ENCODE peak calls at places on chromosomes 2 and 18, in nine cellular contexts. One of them, this sample, is unnamed.

GRCh38 chr2:239944706-239945551 is 80.2 kb downstream of the NDUFA10 start:
- DNase-seq in sigmoid colon: peak; percentile 62
- DNase-seq in endodermal cell: peak; percentile 51
- DNase-seq in esophagus squamous epithelium: no peak
- DNase-seq in psoas muscle: peak; percentile 63
- DNase-seq in HCT116: no peak
- DNase-seq in neural progenitor cell: no peak
- DNase-seq in BE2C: peak; percentile 9
- DNase-seq in mammary epithelial cell: no peak
- DNase-seq in this sample: no peak

GRCh38 chr18:61803393-61803792 is 89.4 kb downstream of the RNF152 start:
- DNase-seq in BE2C: no peak
- DNase-seq in sigmoid colon: no peak
- DNase-seq in mammary epithelial cell: no peak
- DNase-seq in endodermal cell: no peak
- DNase-seq in psoas muscle: no peak
- DNase-seq in esophagus squamous epithelium: no peak
- DNase-seq in neural progenitor cell: peak; percentile 32
- DNase-seq in HCT116: no peak
- DNase-seq in this sample: no peak

GRCh38 chr18:10078053-10078452 is 164.2 kb downstream of the VAPA start:
- DNase-seq in BE2C: no peak
- DNase-seq in neural progenitor cell: no peak
- DNase-seq in sigmoid colon: no peak
- DNase-seq in esophagus squamous epithelium: no peak
- DNase-seq in endodermal cell: no peak
- DNase-seq in psoas muscle: no peak
- DNase-seq in HCT116: no peak
- DNase-seq in mammary epithelial cell: no peak
- DNase-seq in this sample: no peak

GRCh38 chr2:227164745-227165350 is 424 bp downstream of the COL4A3 start:
- DNase-seq in sigmoid colon: no peak
- DNase-seq in BE2C: no peak
- DNase-seq in psoas muscle: peak; percentile 89
- DNase-seq in mammary epithelial cell: no peak
- DNase-seq in esophagus squamous epithelium: no peak
- DNase-seq in neural progenitor cell: peak; percentile 52
- DNase-seq in HCT116: no peak
- DNase-seq in endodermal cell: peak; percentile 77
- DNase-seq in this sample: no peak

GRCh38 chr18:79877163-79878091 is 74.0 kb downstream of the SLC66A2 start:
- DNase-seq in psoas muscle: peak; percentile 44
- DNase-seq in HCT116: no peak
- DNase-seq in sigmoid colon: no peak
- DNase-seq in mammary epithelial cell: no peak
- DNase-seq in BE2C: no peak
- DNase-seq in esophagus squamous epithelium: no peak
- DNase-seq in endodermal cell: peak; percentile 63
- DNase-seq in neural progenitor cell: peak; percentile 54
- DNase-seq in this sample: no peak

GRCh38 chr2:9474361-9475117 is at the start of gene IAH1:
- DNase-seq in BE2C: peak; percentile 59
- DNase-seq in endodermal cell: peak; percentile 77
- DNase-seq in psoas muscle: peak; percentile 83
- DNase-seq in mammary epithelial cell: peak; percentile 49
- DNase-seq in sigmoid colon: peak; percentile 81
- DNase-seq in neural progenitor cell: peak; percentile 59
- DNase-seq in HCT116: no peak
- DNase-seq in esophagus squamous epithelium: no peak
- DNase-seq in this sample: no peak

GRCh38 chr2:226690471-226691024 is 109.1 kb downstream of the IRS1 start:
- DNase-seq in psoas muscle: no peak
- DNase-seq in HCT116: no peak
- DNase-seq in BE2C: no peak
- DNase-seq in endodermal cell: no peak
- DNase-seq in neural progenitor cell: no peak
- DNase-seq in sigmoid colon: no peak
- DNase-seq in mammary epithelial cell: no peak
- DNase-seq in esophagus squamous epithelium: no peak
- DNase-seq in this sample: no peak

GRCh38 chr2:12728221-12728777 is 11.6 kb downstream of the TRIB2 start:
- DNase-seq in esophagus squamous epithelium: no peak
- DNase-seq in psoas muscle: no peak
- DNase-seq in mammary epithelial cell: no peak
- DNase-seq in neural progenitor cell: no peak
- DNase-seq in HCT116: no peak
- DNase-seq in endodermal cell: no peak
- DNase-seq in BE2C: no peak
- DNase-seq in sigmoid colon: no peak
- DNase-seq in this sample: no peak

GRCh38 chr18:27185025-27185763 is at the start of gene CHST9:
- DNase-seq in esophagus squamous epithelium: no peak
- DNase-seq in endodermal cell: peak; percentile 86
- DNase-seq in sigmoid colon: no peak
- DNase-seq in psoas muscle: peak; percentile 58
- DNase-seq in mammary epithelial cell: peak; percentile 6
- DNase-seq in BE2C: no peak
- DNase-seq in neural progenitor cell: peak; percentile 73
- DNase-seq in HCT116: no peak
- DNase-seq in this sample: no peak

GRCh38 chr2:235312571-235312970 is 181.3 kb upstream of the AGAP1 start:
- DNase-seq in neural progenitor cell: no peak
- DNase-seq in esophagus squamous epithelium: no peak
- DNase-seq in mammary epithelial cell: no peak
- DNase-seq in HCT116: no peak
- DNase-seq in endodermal cell: no peak
- DNase-seq in BE2C: no peak
- DNase-seq in psoas muscle: no peak
- DNase-seq in sigmoid colon: no peak
- DNase-seq in this sample: no peak

GRCh38 chr2:239990966-239991365 is 34.2 kb downstream of the NDUFA10 start:
- DNase-seq in HCT116: no peak
- DNase-seq in mammary epithelial cell: no peak
- DNase-seq in sigmoid colon: peak; percentile 84
- DNase-seq in neural progenitor cell: no peak
- DNase-seq in esophagus squamous epithelium: no peak
- DNase-seq in endodermal cell: no peak
- DNase-seq in psoas muscle: no peak
- DNase-seq in BE2C: peak; percentile 50
- DNase-seq in this sample: no peak

GRCh38 chr2:112621792-112622527 is 23.8 kb upstream of the SLC20A1 start:
- DNase-seq in esophagus squamous epithelium: no peak
- DNase-seq in sigmoid colon: peak; percentile 34
- DNase-seq in BE2C: no peak
- DNase-seq in endodermal cell: peak; percentile 67
- DNase-seq in mammary epithelial cell: peak; percentile 79
- DNase-seq in HCT116: no peak
- DNase-seq in psoas muscle: no peak
- DNase-seq in neural progenitor cell: peak; percentile 12
- DNase-seq in this sample: no peak
- H3K4me3 ChIP-seq in esophagus squamous epithelium: no peak overlapping the region
- H3K4me3 ChIP-seq in sigmoid colon: no peak overlapping the region
- H3K4me3 ChIP-seq in BE2C: no peak overlapping the region
- H3K4me3 ChIP-seq in endodermal cell: no peak overlapping the region
- H3K4me3 ChIP-seq in mammary epithelial cell: no peak overlapping the region
- H3K4me3 ChIP-seq in HCT116: no peak overlapping the region
- H3K4me3 ChIP-seq in psoas muscle: no peak overlapping the region
- H3K4me3 ChIP-seq in neural progenitor cell: no peak overlapping the region
- H3K4me3 ChIP-seq in this sample: no peak overlapping the region

GRCh38 chr2:42371621-42372473 is 10.8 kb upstream of the COX7A2L start:
- DNase-seq in endodermal cell: peak; percentile 35
- DNase-seq in BE2C: peak; percentile 91
- DNase-seq in sigmoid colon: no peak
- DNase-seq in psoas muscle: no peak
- DNase-seq in mammary epithelial cell: peak; percentile 91
- DNase-seq in neural progenitor cell: no peak
- DNase-seq in HCT116: no peak
- DNase-seq in esophagus squamous epithelium: no peak
- DNase-seq in this sample: no peak
- TF ChIP-seq CTCF in endodermal cell: no peak
- TF ChIP-seq CTCF in BE2C: peak; percentile 16
- TF ChIP-seq CTCF in sigmoid colon: no peak
- TF ChIP-seq CTCF in psoas muscle: no peak
- TF ChIP-seq CTCF in mammary epithelial cell: no peak
- TF ChIP-seq CTCF in neural progenitor cell: no peak
- TF ChIP-seq CTCF in HCT116: no peak
- TF ChIP-seq CTCF in esophagus squamous epithelium: no peak
- TF ChIP-seq CTCF in this sample: no peak

GRCh38 chr2:172093416-172094318 is 8.4 kb downstream of the DLX1 start:
- DNase-seq in BE2C: no peak
- DNase-seq in HCT116: no peak
- DNase-seq in psoas muscle: no peak
- DNase-seq in mammary epithelial cell: no peak
- DNase-seq in sigmoid colon: no peak
- DNase-seq in neural progenitor cell: peak; percentile 56
- DNase-seq in endodermal cell: no peak
- DNase-seq in esophagus squamous epithelium: no peak
- DNase-seq in this sample: no peak
- H3K27me3 ChIP-seq in BE2C: peaks cover 98% of the 10 kb centered on the region
- H3K27me3 ChIP-seq in HCT116: no peaks in the 10 kb centered on the region
- H3K27me3 ChIP-seq in psoas muscle: peaks cover 100% of the 10 kb centered on the region
- H3K27me3 ChIP-seq in mammary epithelial cell: peaks cover 3% of the 10 kb centered on the region
- H3K27me3 ChIP-seq in sigmoid colon: peaks cover 100% of the 10 kb centered on the region
- H3K27me3 ChIP-seq in neural progenitor cell: peaks cover 100% of the 10 kb centered on the region
- H3K27me3 ChIP-seq in endodermal cell: peaks cover 100% of the 10 kb centered on the region
- H3K27me3 ChIP-seq in esophagus squamous epithelium: peaks cover 87% of the 10 kb centered on the region
- H3K27me3 ChIP-seq in this sample: peaks cover 80% of the 10 kb centered on the region

GRCh38 chr2:202377308-202377736 is 1.2 kb downstream of the BMPR2 start:
- DNase-seq in sigmoid colon: peak; percentile 74
- DNase-seq in endodermal cell: peak; percentile 68
- DNase-seq in BE2C: peak; percentile 54
- DNase-seq in mammary epithelial cell: peak; percentile 28
- DNase-seq in HCT116: no peak
- DNase-seq in neural progenitor cell: peak; percentile 76
- DNase-seq in esophagus squamous epithelium: no peak
- DNase-seq in psoas muscle: peak; percentile 76
- DNase-seq in this sample: no peak
- H3K4me3 ChIP-seq in sigmoid colon: peak overlapping the region; percentile 84
- H3K4me3 ChIP-seq in endodermal cell: peak overlapping the region; percentile 95
- H3K4me3 ChIP-seq in BE2C: peak overlapping the region; percentile 89
- H3K4me3 ChIP-seq in mammary epithelial cell: peak overlapping the region; percentile 89
- H3K4me3 ChIP-seq in HCT116: peak overlapping the region; percentile 69
- H3K4me3 ChIP-seq in neural progenitor cell: peak overlapping the region; percentile 73
- H3K4me3 ChIP-seq in esophagus squamous epithelium: peak overlapping the region; percentile 90
- H3K4me3 ChIP-seq in psoas muscle: peak overlapping the region; percentile 77
- H3K4me3 ChIP-seq in this sample: peak overlapping the region; percentile 81

GRCh38 chr18:77346446-77346845 is 96.8 kb downstream of the GALR1 start:
- DNase-seq in HCT116: no peak
- DNase-seq in sigmoid colon: no peak
- DNase-seq in esophagus squamous epithelium: no peak
- DNase-seq in endodermal cell: no peak
- DNase-seq in mammary epithelial cell: no peak
- DNase-seq in psoas muscle: no peak
- DNase-seq in BE2C: no peak
- DNase-seq in neural progenitor cell: no peak
- DNase-seq in this sample: no peak
- TF ChIP-seq CTCF in HCT116: no peak
- TF ChIP-seq CTCF in sigmoid colon: no peak
- TF ChIP-seq CTCF in esophagus squamous epithelium: no peak
- TF ChIP-seq CTCF in endodermal cell: no peak
- TF ChIP-seq CTCF in mammary epithelial cell: no peak
- TF ChIP-seq CTCF in psoas muscle: no peak
- TF ChIP-seq CTCF in BE2C: no peak
- TF ChIP-seq CTCF in neural progenitor cell: no peak
- TF ChIP-seq CTCF in this sample: no peak

GRCh38 chr2:158182681-158183350 is 81.1 kb downstream of the UPP2 start:
- DNase-seq in esophagus squamous epithelium: no peak
- DNase-seq in sigmoid colon: no peak
- DNase-seq in mammary epithelial cell: no peak
- DNase-seq in neural progenitor cell: no peak
- DNase-seq in psoas muscle: no peak
- DNase-seq in BE2C: no peak
- DNase-seq in HCT116: no peak
- DNase-seq in endodermal cell: no peak
- DNase-seq in this sample: no peak
- H3K27me3 ChIP-seq in esophagus squamous epithelium: no peaks in the 10 kb centered on the region
- H3K27me3 ChIP-seq in sigmoid colon: no peaks in the 10 kb centered on the region
- H3K27me3 ChIP-seq in mammary epithelial cell: peaks cover 3% of the 10 kb centered on the region
- H3K27me3 ChIP-seq in neural progenitor cell: no peaks in the 10 kb centered on the region
- H3K27me3 ChIP-seq in psoas muscle: no peaks in the 10 kb centered on the region
- H3K27me3 ChIP-seq in BE2C: no peaks in the 10 kb centered on the region
- H3K27me3 ChIP-seq in HCT116: no peaks in the 10 kb centered on the region
- H3K27me3 ChIP-seq in endodermal cell: no peaks in the 10 kb centered on the region
- H3K27me3 ChIP-seq in this sample: no peaks in the 10 kb centered on the region

DNA sequence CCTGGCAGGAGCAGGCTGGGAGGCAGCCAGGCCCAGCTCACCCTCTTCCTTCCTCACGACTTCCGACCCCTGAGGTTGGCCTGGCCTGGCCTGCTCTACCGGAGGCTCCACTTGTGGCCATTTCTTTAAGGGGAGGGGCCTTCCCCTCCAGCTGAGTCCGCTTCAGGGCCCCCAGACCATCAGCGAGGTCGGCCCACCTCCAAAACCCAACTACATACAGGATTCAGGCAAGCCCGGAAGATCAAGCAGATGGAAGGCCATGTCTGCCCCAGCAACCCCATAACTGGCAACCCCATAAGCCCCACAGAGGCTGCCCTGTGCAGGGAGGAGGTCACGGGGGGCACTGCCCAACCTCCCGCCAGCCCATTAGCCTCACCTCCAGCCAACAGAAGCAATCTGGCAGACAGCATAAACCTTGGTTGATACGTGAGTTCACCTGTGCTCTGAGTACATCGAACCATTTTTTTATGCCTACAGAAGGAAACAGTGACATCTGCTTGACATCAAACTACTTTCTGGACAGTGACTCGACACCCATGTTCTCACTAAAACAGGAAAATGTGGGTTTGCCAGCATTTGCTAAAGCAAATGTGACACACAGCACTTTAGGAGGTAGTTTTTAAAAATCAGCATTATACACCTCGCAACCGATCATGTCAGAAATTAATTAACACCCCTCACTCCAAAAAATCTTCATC is 98.9 kb downstream of the EIPR1 start:
- DNase-seq in BE2C: no peak
- DNase-seq in mammary epithelial cell: no peak
- DNase-seq in sigmoid colon: peak; percentile 42
- DNase-seq in neural progenitor cell: no peak
- DNase-seq in endodermal cell: no peak
- DNase-seq in esophagus squamous epithelium: no peak
- DNase-seq in psoas muscle: no peak
- DNase-seq in HCT116: no peak
- DNase-seq in this sample: no peak
- H3K4me3 ChIP-seq in BE2C: no peak overlapping the region
- H3K4me3 ChIP-seq in mammary epithelial cell: no peak overlapping the region
- H3K4me3 ChIP-seq in sigmoid colon: no peak overlapping the region
- H3K4me3 ChIP-seq in neural progenitor cell: no peak overlapping the region
- H3K4me3 ChIP-seq in endodermal cell: no peak overlapping the region
- H3K4me3 ChIP-seq in esophagus squamous epithelium: no peak overlapping the region
- H3K4me3 ChIP-seq in psoas muscle: no peak overlapping the region
- H3K4me3 ChIP-seq in HCT116: no peak overlapping the region
- H3K4me3 ChIP-seq in this sample: no peak overlapping the region